ENCODE peak calls at places on chromosomes 6 and 20, in five cellular contexts. One of them, this sample, is unnamed.
A peak's percentile ranks its signal among the peaks of the same experiment; 100 is the strongest.

GRCh38 chr6:32195902-32196681 is 3.6 kb upstream of the GPSM3 start:
- DNase-seq in DMS153: peak; percentile 76
- DNase-seq in cardiac fibroblast: peak; percentile 98
- DNase-seq in T-helper 17 cell: peak; percentile 40
- DNase-seq in ACHN: peak; percentile 66
- DNase-seq in this sample: peak; percentile 90

GRCh38 chr6:40891131-40891530 is 147.9 kb downstream of the UNC5CL start:
- DNase-seq in DMS153: no peak
- DNase-seq in cardiac fibroblast: no peak
- DNase-seq in T-helper 17 cell: no peak
- DNase-seq in ACHN: no peak
- DNase-seq in this sample: no peak

GRCh38 chr6:11732036-11732545 is 46.5 kb downstream of the ADTRP start:
- DNase-seq in DMS153: no peak
- DNase-seq in cardiac fibroblast: peak; percentile 67
- DNase-seq in T-helper 17 cell: no peak
- DNase-seq in ACHN: no peak
- DNase-seq in this sample: no peak

GRCh38 chr6:41000248-41000647 is 38.8 kb downstream of the UNC5CL start:
- DNase-seq in DMS153: no peak
- DNase-seq in cardiac fibroblast: no peak
- DNase-seq in T-helper 17 cell: no peak
- DNase-seq in ACHN: no peak
- DNase-seq in this sample: no peak

GRCh38 chr6:107479089-107479690 is 10.7 kb upstream of the SOBP start:
- DNase-seq in DMS153: no peak
- DNase-seq in cardiac fibroblast: no peak
- DNase-seq in T-helper 17 cell: no peak
- DNase-seq in ACHN: no peak
- DNase-seq in this sample: no peak

GRCh38 chr20:32501709-32502108 is 83.4 kb downstream of the NOL4L start:
- DNase-seq in DMS153: no peak
- DNase-seq in cardiac fibroblast: no peak
- DNase-seq in T-helper 17 cell: no peak
- DNase-seq in ACHN: no peak
- DNase-seq in this sample: no peak

GRCh38 chr6:119351005-119351394 is 1.4 kb upstream of the MAN1A1 start:
- DNase-seq in DMS153: peak; percentile 41
- DNase-seq in cardiac fibroblast: peak; percentile 70
- DNase-seq in T-helper 17 cell: no peak
- DNase-seq in ACHN: peak; percentile 31
- DNase-seq in this sample: no peak

GRCh38 chr6:5569491-5569890 is 308.2 kb downstream of the FARS2 start:
- DNase-seq in DMS153: no peak
- DNase-seq in cardiac fibroblast: peak; percentile 6
- DNase-seq in T-helper 17 cell: no peak
- DNase-seq in ACHN: no peak
- DNase-seq in this sample: no peak

GRCh38 chr6:33610057-33610456 is 11.1 kb upstream of the ITPR3 start:
- DNase-seq in DMS153: no peak
- DNase-seq in cardiac fibroblast: peak; percentile 45
- DNase-seq in T-helper 17 cell: no peak
- DNase-seq in ACHN: peak; percentile 82
- DNase-seq in this sample: no peak

GRCh38 chr20:60050193-60050960 is 92.2 kb downstream of the CDH26 start:
- DNase-seq in DMS153: peak; percentile 62
- DNase-seq in cardiac fibroblast: no peak
- DNase-seq in T-helper 17 cell: no peak
- DNase-seq in ACHN: peak; percentile 13
- DNase-seq in this sample: peak; percentile 64

GRCh38 chr6:105430685-105431084 is 27.8 kb upstream of the PREP start:
- DNase-seq in DMS153: no peak
- DNase-seq in cardiac fibroblast: no peak
- DNase-seq in T-helper 17 cell: no peak
- DNase-seq in ACHN: no peak
- DNase-seq in this sample: no peak

GRCh38 chr6:35876902-35877301 is 44.0 kb downstream of the SRPK1 start:
- DNase-seq in DMS153: no peak
- DNase-seq in cardiac fibroblast: peak; percentile 27
- DNase-seq in T-helper 17 cell: no peak
- DNase-seq in ACHN: no peak
- DNase-seq in this sample: no peak

GRCh38 chr6:132483779-132484679 is 28.9 kb downstream of the STX7 start:
- DNase-seq in DMS153: peak; percentile 31
- DNase-seq in cardiac fibroblast: peak; percentile 79
- DNase-seq in T-helper 17 cell: no peak
- DNase-seq in ACHN: peak; percentile 65
- DNase-seq in this sample: no peak

GRCh38 chr20:60254901-60255411 is 296.7 kb downstream of the CDH26 start:
- DNase-seq in DMS153: peak; percentile 11
- DNase-seq in cardiac fibroblast: peak; percentile 4
- DNase-seq in T-helper 17 cell: no peak
- DNase-seq in ACHN: peak; percentile 57
- DNase-seq in this sample: no peak

GRCh38 chr6:45483021-45483420 is 105.3 kb upstream of the SUPT3H start:
- DNase-seq in DMS153: no peak
- DNase-seq in cardiac fibroblast: peak; percentile 84
- DNase-seq in T-helper 17 cell: no peak
- DNase-seq in ACHN: no peak
- DNase-seq in this sample: no peak

GRCh38 chr20:7124120-7124519 is 356.6 kb downstream of the BMP2 start:
- DNase-seq in DMS153: no peak
- DNase-seq in cardiac fibroblast: no peak
- DNase-seq in T-helper 17 cell: no peak
- DNase-seq in ACHN: no peak
- DNase-seq in this sample: no peak

GRCh38 chr20:38747495-38748096 is 664 bp upstream of the ACTR5 start:
- DNase-seq in DMS153: no peak
- DNase-seq in cardiac fibroblast: no peak
- DNase-seq in T-helper 17 cell: no peak
- DNase-seq in ACHN: no peak
- DNase-seq in this sample: no peak

GRCh38 chr6:13561624-13562267 is 12.7 kb upstream of the SIRT5 start:
- DNase-seq in DMS153: no peak
- DNase-seq in cardiac fibroblast: no peak
- DNase-seq in T-helper 17 cell: no peak
- DNase-seq in ACHN: no peak
- DNase-seq in this sample: no peak

GRCh38 chr20:62860391-62860923 is 1.2 kb downstream of the TCFL5 start:
- DNase-seq in DMS153: no peak
- DNase-seq in cardiac fibroblast: peak; percentile 56
- DNase-seq in T-helper 17 cell: no peak
- DNase-seq in ACHN: no peak
- DNase-seq in this sample: no peak

GRCh38 chr6:104326173-104327001 is 533.3 kb downstream of the HACE1 start:
- DNase-seq in DMS153: no peak
- DNase-seq in cardiac fibroblast: peak; percentile 80
- DNase-seq in T-helper 17 cell: no peak
- DNase-seq in ACHN: no peak
- DNase-seq in this sample: no peak

GRCh38 chr20:14556206-14556605 is 218.8 kb upstream of the FLRT3 start:
- DNase-seq in DMS153: no peak
- DNase-seq in cardiac fibroblast: no peak
- DNase-seq in T-helper 17 cell: no peak
- DNase-seq in ACHN: no peak
- DNase-seq in this sample: no peak

GRCh38 chr20:58040447-58041290 is 187.8 kb downstream of the ANKRD60 start:
- DNase-seq in DMS153: no peak
- DNase-seq in cardiac fibroblast: no peak
- DNase-seq in T-helper 17 cell: no peak
- DNase-seq in ACHN: no peak
- DNase-seq in this sample: no peak

GRCh38 chr6:42100029-42100901 is 42.2 kb downstream of the C6orf132 start:
- DNase-seq in DMS153: no peak
- DNase-seq in cardiac fibroblast: peak; percentile 78
- DNase-seq in T-helper 17 cell: no peak
- DNase-seq in ACHN: peak; percentile 54
- DNase-seq in this sample: no peak

GRCh38 chr20:56646599-56646998 is 17.5 kb downstream of the TFAP2C start:
- DNase-seq in DMS153: no peak
- DNase-seq in cardiac fibroblast: no peak
- DNase-seq in T-helper 17 cell: no peak
- DNase-seq in ACHN: no peak
- DNase-seq in this sample: no peak

GRCh38 chr20:38604873-38605303 is 3.3 kb downstream of the ARHGAP40 start:
- DNase-seq in DMS153: no peak
- DNase-seq in cardiac fibroblast: peak; percentile 15
- DNase-seq in T-helper 17 cell: no peak
- DNase-seq in ACHN: peak; percentile 60
- DNase-seq in this sample: no peak

GRCh38 chr6:128822271-128822670 is 60.7 kb upstream of the LAMA2 start:
- DNase-seq in DMS153: no peak
- DNase-seq in cardiac fibroblast: peak; percentile 38
- DNase-seq in T-helper 17 cell: no peak
- DNase-seq in ACHN: no peak
- DNase-seq in this sample: no peak

GRCh38 chr20:14335122-14335521 is 2.3 kb downstream of the FLRT3 start:
- DNase-seq in DMS153: no peak
- DNase-seq in cardiac fibroblast: no peak
- DNase-seq in T-helper 17 cell: no peak
- DNase-seq in ACHN: no peak
- DNase-seq in this sample: no peak

GRCh38 chr20:25100914-25101313 is 19.0 kb upstream of the VSX1 start:
- DNase-seq in DMS153: no peak
- DNase-seq in cardiac fibroblast: peak; percentile 36
- DNase-seq in T-helper 17 cell: no peak
- DNase-seq in ACHN: no peak
- DNase-seq in this sample: no peak

GRCh38 chr6:151352410-151353399 is 38.7 kb downstream of the ZBTB2 start:
- DNase-seq in DMS153: no peak
- DNase-seq in cardiac fibroblast: peak; percentile 23
- DNase-seq in T-helper 17 cell: no peak
- DNase-seq in ACHN: no peak
- DNase-seq in this sample: no peak

GRCh38 chr6:56690519-56691200 is 48.0 kb upstream of the DST start:
- DNase-seq in DMS153: no peak
- DNase-seq in cardiac fibroblast: peak; percentile 78
- DNase-seq in T-helper 17 cell: no peak
- DNase-seq in ACHN: peak; percentile 69
- DNase-seq in this sample: no peak

GRCh38 chr20:47678130-47678453 is 107.2 kb downstream of the SULF2 start:
- DNase-seq in DMS153: no peak
- DNase-seq in cardiac fibroblast: no peak
- DNase-seq in T-helper 17 cell: no peak
- DNase-seq in ACHN: no peak
- DNase-seq in this sample: no peak